ENCODE peak calls at places on chromosomes 4 and X, in eight cellular contexts. One of them, this sample, is unnamed.

GRCh38 chr4:107044170-107044569 is 8.1 kb upstream of the DKK2 start:
- DNase-seq in gastrocnemius medialis: no peak
- DNase-seq in IMR-90: no peak
- DNase-seq in body of pancreas: no peak
- DNase-seq in esophagus squamous epithelium: no peak
- DNase-seq in CD4-positive, CD25-positive, alpha-beta regulatory T cell: no peak
- DNase-seq in PC-3: peak; percentile 28
- DNase-seq in naive thymus-derived CD4-positive, alpha-beta T cell: no peak
- DNase-seq in this sample: peak; percentile 9

GRCh38 chr4:173469622-173470021 is 60.4 kb downstream of the HAND2 start:
- DNase-seq in gastrocnemius medialis: no peak
- DNase-seq in IMR-90: no peak
- DNase-seq in body of pancreas: no peak
- DNase-seq in esophagus squamous epithelium: no peak
- DNase-seq in CD4-positive, CD25-positive, alpha-beta regulatory T cell: no peak
- DNase-seq in PC-3: no peak
- DNase-seq in naive thymus-derived CD4-positive, alpha-beta T cell: no peak
- DNase-seq in this sample: no peak

GRCh38 chr4:74038161-74039064 is at the start of gene CXCL3:
- DNase-seq in gastrocnemius medialis: peak; percentile 11
- DNase-seq in IMR-90: peak; percentile 40
- DNase-seq in body of pancreas: peak; percentile 76
- DNase-seq in esophagus squamous epithelium: no peak
- DNase-seq in CD4-positive, CD25-positive, alpha-beta regulatory T cell: no peak
- DNase-seq in PC-3: peak; percentile 78
- DNase-seq in naive thymus-derived CD4-positive, alpha-beta T cell: peak; percentile 24
- DNase-seq in this sample: peak; percentile 83

GRCh38 chr4:52712991-52713275 is 38.3 kb downstream of the ERVMER34-1 start:
- DNase-seq in gastrocnemius medialis: no peak
- DNase-seq in IMR-90: no peak
- DNase-seq in body of pancreas: no peak
- DNase-seq in esophagus squamous epithelium: no peak
- DNase-seq in CD4-positive, CD25-positive, alpha-beta regulatory T cell: no peak
- DNase-seq in PC-3: no peak
- DNase-seq in naive thymus-derived CD4-positive, alpha-beta T cell: peak; percentile 78
- DNase-seq in this sample: peak; percentile 65

GRCh38 chrX:18701621-18702361 is 5.7 kb upstream of the PPEF1 start:
- DNase-seq in gastrocnemius medialis: no peak
- DNase-seq in IMR-90: peak; percentile 9
- DNase-seq in body of pancreas: peak; percentile 29
- DNase-seq in esophagus squamous epithelium: no peak
- DNase-seq in CD4-positive, CD25-positive, alpha-beta regulatory T cell: no peak
- DNase-seq in PC-3: peak; percentile 72
- DNase-seq in naive thymus-derived CD4-positive, alpha-beta T cell: no peak
- DNase-seq in this sample: peak; percentile 51

GRCh38 chr4:141118381-141118780 is 14.9 kb downstream of the RNF150 start:
- DNase-seq in gastrocnemius medialis: no peak
- DNase-seq in IMR-90: no peak
- DNase-seq in body of pancreas: no peak
- DNase-seq in esophagus squamous epithelium: no peak
- DNase-seq in CD4-positive, CD25-positive, alpha-beta regulatory T cell: no peak
- DNase-seq in PC-3: no peak
- DNase-seq in naive thymus-derived CD4-positive, alpha-beta T cell: no peak
- DNase-seq in this sample: no peak

GRCh38 chr4:152776352-152776751 is 3.2 kb downstream of the TIGD4 start:
- DNase-seq in gastrocnemius medialis: no peak
- DNase-seq in IMR-90: peak; percentile 18
- DNase-seq in body of pancreas: no peak
- DNase-seq in esophagus squamous epithelium: no peak
- DNase-seq in CD4-positive, CD25-positive, alpha-beta regulatory T cell: no peak
- DNase-seq in PC-3: peak; percentile 16
- DNase-seq in naive thymus-derived CD4-positive, alpha-beta T cell: no peak
- DNase-seq in this sample: no peak

GRCh38 chr4:1960170-1960825 is 48.5 kb downstream of the NELFA start:
- DNase-seq in gastrocnemius medialis: no peak
- DNase-seq in IMR-90: peak; percentile 33
- DNase-seq in body of pancreas: peak; percentile 41
- DNase-seq in esophagus squamous epithelium: no peak
- DNase-seq in CD4-positive, CD25-positive, alpha-beta regulatory T cell: no peak
- DNase-seq in PC-3: no peak
- DNase-seq in naive thymus-derived CD4-positive, alpha-beta T cell: no peak
- DNase-seq in this sample: no peak

GRCh38 chr4:125041372-125041930 is 273.3 kb upstream of the FAT4 start:
- DNase-seq in gastrocnemius medialis: no peak
- DNase-seq in IMR-90: no peak
- DNase-seq in body of pancreas: no peak
- DNase-seq in esophagus squamous epithelium: no peak
- DNase-seq in CD4-positive, CD25-positive, alpha-beta regulatory T cell: no peak
- DNase-seq in PC-3: no peak
- DNase-seq in naive thymus-derived CD4-positive, alpha-beta T cell: no peak
- DNase-seq in this sample: no peak

GRCh38 chr4:41835321-41835995 is 86.9 kb upstream of the PHOX2B start:
- DNase-seq in gastrocnemius medialis: no peak
- DNase-seq in IMR-90: no peak
- DNase-seq in body of pancreas: no peak
- DNase-seq in esophagus squamous epithelium: no peak
- DNase-seq in CD4-positive, CD25-positive, alpha-beta regulatory T cell: no peak
- DNase-seq in PC-3: no peak
- DNase-seq in naive thymus-derived CD4-positive, alpha-beta T cell: no peak
- DNase-seq in this sample: no peak

GRCh38 chrX:150324035-150324728 is 38.9 kb upstream of the MAMLD1 start:
- DNase-seq in gastrocnemius medialis: no peak
- DNase-seq in IMR-90: peak; percentile 94
- DNase-seq in body of pancreas: peak; percentile 30
- DNase-seq in esophagus squamous epithelium: no peak
- DNase-seq in CD4-positive, CD25-positive, alpha-beta regulatory T cell: no peak
- DNase-seq in PC-3: peak; percentile 71
- DNase-seq in naive thymus-derived CD4-positive, alpha-beta T cell: no peak
- DNase-seq in this sample: peak; percentile 70

GRCh38 chr4:20299515-20299914 is 47.8 kb downstream of the SLIT2 start:
- DNase-seq in gastrocnemius medialis: no peak
- DNase-seq in IMR-90: peak; percentile 41
- DNase-seq in body of pancreas: no peak
- DNase-seq in esophagus squamous epithelium: no peak
- DNase-seq in CD4-positive, CD25-positive, alpha-beta regulatory T cell: no peak
- DNase-seq in PC-3: peak; percentile 45
- DNase-seq in naive thymus-derived CD4-positive, alpha-beta T cell: no peak
- DNase-seq in this sample: peak; percentile 64

GRCh38 chr4:159503243-159503642 is 400.4 kb downstream of the RAPGEF2 start:
- DNase-seq in gastrocnemius medialis: no peak
- DNase-seq in IMR-90: no peak
- DNase-seq in body of pancreas: no peak
- DNase-seq in esophagus squamous epithelium: no peak
- DNase-seq in CD4-positive, CD25-positive, alpha-beta regulatory T cell: no peak
- DNase-seq in PC-3: peak; percentile 3
- DNase-seq in naive thymus-derived CD4-positive, alpha-beta T cell: no peak
- DNase-seq in this sample: no peak

GRCh38 chr4:110106946-110107325 is 91.5 kb downstream of the ELOVL6 start:
- DNase-seq in gastrocnemius medialis: no peak
- DNase-seq in IMR-90: peak; percentile 85
- DNase-seq in body of pancreas: no peak
- DNase-seq in esophagus squamous epithelium: no peak
- DNase-seq in CD4-positive, CD25-positive, alpha-beta regulatory T cell: no peak
- DNase-seq in PC-3: peak; percentile 68
- DNase-seq in naive thymus-derived CD4-positive, alpha-beta T cell: no peak
- DNase-seq in this sample: no peak

DNA sequence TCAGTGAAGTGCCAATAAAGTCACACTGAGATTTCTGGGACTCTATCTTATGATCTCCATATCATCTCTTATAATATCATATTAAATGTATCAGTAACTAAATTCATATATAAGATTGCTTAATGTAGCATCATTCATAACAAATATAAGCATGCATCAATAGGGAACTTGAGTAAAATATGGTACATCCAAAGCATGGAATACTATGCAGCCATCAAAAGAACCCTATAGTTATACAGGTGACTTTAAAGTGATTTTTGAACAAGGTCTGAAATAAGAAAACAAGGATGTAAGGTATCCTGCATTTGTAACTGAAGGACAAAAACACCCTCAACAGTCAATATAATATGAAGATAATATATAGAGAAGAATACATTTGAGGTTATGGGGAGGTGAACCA is 47.3 kb downstream of the HUWE1 start:
- DNase-seq in gastrocnemius medialis: no peak
- DNase-seq in IMR-90: no peak
- DNase-seq in body of pancreas: no peak
- DNase-seq in esophagus squamous epithelium: no peak
- DNase-seq in CD4-positive, CD25-positive, alpha-beta regulatory T cell: no peak
- DNase-seq in PC-3: no peak
- DNase-seq in naive thymus-derived CD4-positive, alpha-beta T cell: no peak
- DNase-seq in this sample: no peak
- H3K27me3 ChIP-seq in gastrocnemius medialis: no peaks in the 10 kb centered on the region
- H3K27me3 ChIP-seq in IMR-90: peaks cover 2% of the 10 kb centered on the region
- H3K27me3 ChIP-seq in body of pancreas: no peaks in the 10 kb centered on the region
- H3K27me3 ChIP-seq in esophagus squamous epithelium: no peaks in the 10 kb centered on the region
- H3K27me3 ChIP-seq in CD4-positive, CD25-positive, alpha-beta regulatory T cell: no peaks in the 10 kb centered on the region
- H3K27me3 ChIP-seq in PC-3: no peaks in the 10 kb centered on the region
- H3K27me3 ChIP-seq in naive thymus-derived CD4-positive, alpha-beta T cell: no peaks in the 10 kb centered on the region
- H3K27me3 ChIP-seq in this sample: no peaks in the 10 kb centered on the region

DNA sequence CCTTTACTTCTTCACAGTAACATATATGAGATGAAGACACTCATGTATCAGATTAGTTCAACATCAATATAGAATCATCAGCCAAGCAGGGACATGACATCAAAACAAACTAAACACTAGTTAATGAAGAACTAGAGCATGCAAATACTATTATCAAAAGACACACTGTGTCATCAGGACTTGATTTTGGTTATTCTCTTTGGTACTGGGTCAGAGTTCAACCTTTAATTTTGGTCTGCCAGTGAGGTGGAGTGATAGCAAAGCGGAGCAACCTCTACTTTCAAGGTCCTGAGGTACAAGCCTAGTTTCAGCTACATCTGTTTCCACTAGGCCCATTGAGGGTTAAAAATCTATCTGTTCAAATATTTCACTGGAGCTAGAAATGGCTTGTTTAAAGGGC is 70.5 kb downstream of the TEX13A start:
- DNase-seq in gastrocnemius medialis: no peak
- DNase-seq in IMR-90: no peak
- DNase-seq in body of pancreas: no peak
- DNase-seq in esophagus squamous epithelium: no peak
- DNase-seq in CD4-positive, CD25-positive, alpha-beta regulatory T cell: no peak
- DNase-seq in PC-3: no peak
- DNase-seq in naive thymus-derived CD4-positive, alpha-beta T cell: no peak
- DNase-seq in this sample: no peak
- H3K27ac ChIP-seq in gastrocnemius medialis: no peak overlapping the region
- H3K27ac ChIP-seq in IMR-90: no peak overlapping the region
- H3K27ac ChIP-seq in body of pancreas: no peak overlapping the region
- H3K27ac ChIP-seq in esophagus squamous epithelium: no peak overlapping the region
- H3K27ac ChIP-seq in CD4-positive, CD25-positive, alpha-beta regulatory T cell: no peak overlapping the region
- H3K27ac ChIP-seq in PC-3: no peak overlapping the region
- H3K27ac ChIP-seq in naive thymus-derived CD4-positive, alpha-beta T cell: no peak overlapping the region
- H3K27ac ChIP-seq in this sample: no peak overlapping the region

GRCh38 chr4:7691992-7692391 is 247.7 kb downstream of the AFAP1 start:
- DNase-seq in gastrocnemius medialis: no peak
- DNase-seq in IMR-90: peak; percentile 15
- DNase-seq in body of pancreas: peak; percentile 29
- DNase-seq in esophagus squamous epithelium: no peak
- DNase-seq in CD4-positive, CD25-positive, alpha-beta regulatory T cell: no peak
- DNase-seq in PC-3: no peak
- DNase-seq in naive thymus-derived CD4-positive, alpha-beta T cell: no peak
- DNase-seq in this sample: no peak

GRCh38 chr4:7692451-7693236 is 247.0 kb downstream of the AFAP1 start:
- DNase-seq in gastrocnemius medialis: no peak
- DNase-seq in IMR-90: no peak
- DNase-seq in body of pancreas: no peak
- DNase-seq in esophagus squamous epithelium: no peak
- DNase-seq in CD4-positive, CD25-positive, alpha-beta regulatory T cell: no peak
- DNase-seq in PC-3: no peak
- DNase-seq in naive thymus-derived CD4-positive, alpha-beta T cell: no peak
- DNase-seq in this sample: no peak

GRCh38 chr4:7693237-7693608 is 246.4 kb downstream of the AFAP1 start:
- DNase-seq in gastrocnemius medialis: no peak
- DNase-seq in IMR-90: no peak
- DNase-seq in body of pancreas: no peak
- DNase-seq in esophagus squamous epithelium: no peak
- DNase-seq in CD4-positive, CD25-positive, alpha-beta regulatory T cell: no peak
- DNase-seq in PC-3: no peak
- DNase-seq in naive thymus-derived CD4-positive, alpha-beta T cell: no peak
- DNase-seq in this sample: no peak

GRCh38 chr4:7693711-7694110 is 245.9 kb downstream of the AFAP1 start:
- DNase-seq in gastrocnemius medialis: no peak
- DNase-seq in IMR-90: no peak
- DNase-seq in body of pancreas: no peak
- DNase-seq in esophagus squamous epithelium: no peak
- DNase-seq in CD4-positive, CD25-positive, alpha-beta regulatory T cell: no peak
- DNase-seq in PC-3: no peak
- DNase-seq in naive thymus-derived CD4-positive, alpha-beta T cell: no peak
- DNase-seq in this sample: no peak

GRCh38 chr4:7694256-7694775 is 245.3 kb downstream of the AFAP1 start:
- DNase-seq in gastrocnemius medialis: no peak
- DNase-seq in IMR-90: no peak
- DNase-seq in body of pancreas: no peak
- DNase-seq in esophagus squamous epithelium: no peak
- DNase-seq in CD4-positive, CD25-positive, alpha-beta regulatory T cell: no peak
- DNase-seq in PC-3: no peak
- DNase-seq in naive thymus-derived CD4-positive, alpha-beta T cell: no peak
- DNase-seq in this sample: no peak
- H3K4me3 ChIP-seq in gastrocnemius medialis: no peak overlapping the region
- H3K4me3 ChIP-seq in IMR-90: no peak overlapping the region
- H3K4me3 ChIP-seq in body of pancreas: no peak overlapping the region
- H3K4me3 ChIP-seq in esophagus squamous epithelium: no peak overlapping the region
- H3K4me3 ChIP-seq in CD4-positive, CD25-positive, alpha-beta regulatory T cell: no peak overlapping the region
- H3K4me3 ChIP-seq in PC-3: no peak overlapping the region
- H3K4me3 ChIP-seq in naive thymus-derived CD4-positive, alpha-beta T cell: no peak overlapping the region
- H3K4me3 ChIP-seq in this sample: no peak overlapping the region

DNA sequence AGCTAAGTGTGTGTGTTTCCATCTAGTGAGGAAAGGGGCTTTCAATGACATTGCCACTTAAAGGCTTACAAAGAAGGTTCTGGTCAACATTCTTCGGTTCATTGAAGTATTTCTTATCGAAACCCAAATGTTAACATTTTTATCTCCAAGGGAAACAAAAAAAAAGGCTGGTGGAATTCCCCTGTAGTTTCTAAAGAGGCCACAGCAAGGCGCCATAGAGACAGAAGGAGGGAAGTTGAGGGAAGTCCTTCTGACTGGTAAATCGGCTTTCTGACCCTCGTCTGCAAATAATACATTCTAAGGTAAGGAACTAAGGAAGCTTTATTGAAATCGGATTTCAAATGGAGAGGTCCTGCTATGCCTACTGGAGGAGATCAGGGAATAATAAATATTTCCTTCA is 1.7 kb upstream of the ZFP42 start:
- DNase-seq in gastrocnemius medialis: no peak
- DNase-seq in IMR-90: peak; percentile 16
- DNase-seq in body of pancreas: no peak
- DNase-seq in esophagus squamous epithelium: no peak
- DNase-seq in CD4-positive, CD25-positive, alpha-beta regulatory T cell: no peak
- DNase-seq in PC-3: peak; percentile 49
- DNase-seq in naive thymus-derived CD4-positive, alpha-beta T cell: no peak
- DNase-seq in this sample: peak; percentile 9
- H3K27me3 ChIP-seq in gastrocnemius medialis: no peaks in the 10 kb centered on the region
- H3K27me3 ChIP-seq in IMR-90: no peaks in the 10 kb centered on the region
- H3K27me3 ChIP-seq in body of pancreas: no peaks in the 10 kb centered on the region
- H3K27me3 ChIP-seq in esophagus squamous epithelium: no peaks in the 10 kb centered on the region
- H3K27me3 ChIP-seq in CD4-positive, CD25-positive, alpha-beta regulatory T cell: no peaks in the 10 kb centered on the region
- H3K27me3 ChIP-seq in PC-3: no peaks in the 10 kb centered on the region
- H3K27me3 ChIP-seq in naive thymus-derived CD4-positive, alpha-beta T cell: no peaks in the 10 kb centered on the region
- H3K27me3 ChIP-seq in this sample: no peaks in the 10 kb centered on the region

This sample was measured in SJCRH30.